ENCODE peak calls at places on chromosome 17, in four cellular contexts. O is A549, K is IMR-90, Y is K562. M is an unnamed sample.

GRCh38 chr17:17943281-17943984 is 28.8 kb downstream of the TOM1L2 start:
- DNase-seq in O (no peak), K (no peak), Y (no peak), M (no peak)

GRCh38 chr17:35438433-35438832 is 6.1 kb upstream of the SLFN12 start:
- DNase-seq in O (no peak), K (no peak), Y (no peak), M (no peak)

GRCh38 chr17:74016504-74016903 is 187.0 kb upstream of the RPL38 start:
- DNase-seq in O (no peak), K (no peak), Y (no peak), M (no peak)

GRCh38 chr17:57875109-57876022 is 25.5 kb upstream of the MRPS23 start:
- DNase-seq in O (peak), K (peak), Y (peak), M (no peak)

GRCh38 chr17:10025224-10025623 is 120.2 kb upstream of the RCVRN start:
- DNase-seq in O (no peak), K (no peak), Y (no peak), M (no peak)

GRCh38 chr17:50986989-50987660 is 121.0 kb upstream of the TOB1 start:
- DNase-seq in O (no peak), K (peak), Y (no peak), M (no peak)

GRCh38 chr17:31598921-31599571 is 207.6 kb downstream of the RAB11FIP4 start:
- DNase-seq in O (no peak), K (no peak), Y (no peak), M (no peak)

GRCh38 chr17:10171581-10171981 is 26.8 kb downstream of the GAS7 start:
- DNase-seq in O (no peak), K (peak), Y (no peak), M (no peak)

GRCh38 chr17:15892679-15893332 is 52.1 kb upstream of the ADORA2B start:
- DNase-seq in O (no peak), K (peak), Y (no peak), M (no peak)

GRCh38 chr17:50841949-50842354 is 6.6 kb downstream of the WFIKKN2 start:
- DNase-seq in O (peak), K (peak), Y (peak), M (no peak)

GRCh38 chr17:44595216-44595775 is 38.0 kb downstream of the FZD2 start:
- DNase-seq in O (no peak), K (no peak), Y (no peak), M (no peak)

GRCh38 chr17:4519361-4519788 is 20.7 kb downstream of the SPNS2 start:
- DNase-seq in O (no peak), K (no peak), Y (no peak), M (no peak)

GRCh38 chr17:64032081-64032480 is 11.6 kb upstream of the ICAM2 start:
- DNase-seq in O (no peak), K (peak), Y (no peak), M (no peak)

GRCh38 chr17:13480877-13481276 is 120.9 kb downstream of the HS3ST3A1 start:
- DNase-seq in O (no peak), K (no peak), Y (no peak), M (no peak)

GRCh38 chr17:75471207-75471606 is 14.8 kb downstream of the TMEM94 start:
- DNase-seq in O (no peak), K (no peak), Y (no peak), M (no peak)

GRCh38 chr17:50110591-50111349 is 15.6 kb downstream of the PDK2 start:
- DNase-seq in O (no peak), K (no peak), Y (no peak), M (no peak)

GRCh38 chr17:83084621-83085056 is 5.2 kb downstream of the METRNL start:
- DNase-seq in O (no peak), K (no peak), Y (no peak), M (no peak)

GRCh38 chr17:41865596-41865893 is 322 bp upstream of the KLHL11 start:
- DNase-seq in O (no peak), K (no peak), Y (no peak), M (peak)

GRCh38 chr17:72572604-72573491 is 452.0 kb downstream of the SOX9 start:
- DNase-seq in O (no peak), K (peak), Y (no peak), M (no peak)

GRCh38 chr17:61451538-61452300 is 503 bp upstream of the TBX4 start:
- DNase-seq in O (no peak), K (no peak), Y (no peak), M (no peak)

GRCh38 chr17:44794699-44795413 is 35.2 kb downstream of the GJC1 start:
- DNase-seq in O (peak), K (peak), Y (peak), M (no peak)

GRCh38 chr17:55588858-55589257 is 77.6 kb upstream of the SMIM36 start:
- DNase-seq in O (no peak), K (peak), Y (no peak), M (no peak)

GRCh38 chr17:73091410-73091769 is 1.1 kb downstream of the SLC39A11 start:
- DNase-seq in O (no peak), K (no peak), Y (no peak), M (no peak)

GRCh38 chr17:69945698-69946185 is 129.3 kb upstream of the KCNJ16 start:
- DNase-seq in O (no peak), K (peak), Y (no peak), M (no peak)

GRCh38 chr17:14864127-14864526 is 401.0 kb downstream of the PMP22 start:
- DNase-seq in O (no peak), K (no peak), Y (no peak), M (no peak)

GRCh38 chr17:55456307-55457240 is 34.9 kb upstream of the MMD start:
- DNase-seq in O (no peak), K (no peak), Y (no peak), M (no peak)

GRCh38 chr17:47262586-47262985 is 9.0 kb downstream of the ITGB3 start:
- DNase-seq in O (no peak), K (no peak), Y (no peak), M (no peak)

GRCh38 chr17:47267354-47267828 is 13.8 kb downstream of the ITGB3 start:
- DNase-seq in O (no peak), K (peak), Y (no peak), M (no peak)

GRCh38 chr17:47264171-47264570 is 10.5 kb downstream of the ITGB3 start:
- DNase-seq in O (no peak), K (no peak), Y (no peak), M (no peak)

GRCh38 chr17:47266782-47267181 is 13.2 kb downstream of the ITGB3 start:
- DNase-seq in O (no peak), K (peak), Y (no peak), M (no peak)

DNA sequence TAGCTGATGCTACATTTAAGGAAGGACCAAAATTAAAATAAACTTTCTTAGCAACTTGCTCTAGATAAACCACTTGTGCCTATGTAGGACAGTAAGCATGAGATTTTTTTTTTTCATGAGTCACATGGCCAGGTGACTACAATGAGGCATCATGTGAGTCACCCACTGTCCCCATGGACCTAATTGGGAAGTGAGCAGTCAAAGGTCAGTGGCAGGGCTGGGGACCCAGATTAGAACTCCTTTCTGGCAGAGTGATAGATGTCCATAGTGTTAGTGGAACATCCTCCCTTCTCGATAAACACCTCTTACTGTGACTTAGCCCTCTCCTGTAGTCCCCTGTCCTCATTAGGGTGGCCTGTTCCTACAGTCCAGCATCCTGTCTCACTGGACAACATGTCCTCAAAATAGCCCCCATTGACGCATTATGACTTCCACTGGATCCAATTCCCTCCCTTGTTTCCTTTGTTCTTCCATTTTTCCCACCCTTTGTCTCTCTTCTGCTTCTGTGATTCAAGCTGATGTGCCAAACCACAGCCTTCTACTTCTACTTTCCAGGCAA is 12.4 kb downstream of the ITGB3 start:
- DNase-seq in O (no peak), K (peak), Y (peak), M (no peak)
- TF ChIP-seq ELK1 in O (no peak), K (no peak), Y (no peak), M (no peak)

GRCh38 chr17:80182118-80182844 is 12.5 kb downstream of the CARD14 start:
- DNase-seq in O (no peak), K (no peak), Y (no peak), M (no peak)

GRCh38 chr17:80181431-80181830 is 11.6 kb downstream of the CARD14 start:
- DNase-seq in O (no peak), K (no peak), Y (no peak), M (no peak)

GRCh38 chr17:80177986-80178590 is 8.3 kb downstream of the CARD14 start:
- DNase-seq in O (no peak), K (no peak), Y (no peak), M (no peak)

GRCh38 chr17:80182845-80183223 is 13.0 kb downstream of the CARD14 start:
- DNase-seq in O (no peak), K (no peak), Y (no peak), M (no peak)

DNA sequence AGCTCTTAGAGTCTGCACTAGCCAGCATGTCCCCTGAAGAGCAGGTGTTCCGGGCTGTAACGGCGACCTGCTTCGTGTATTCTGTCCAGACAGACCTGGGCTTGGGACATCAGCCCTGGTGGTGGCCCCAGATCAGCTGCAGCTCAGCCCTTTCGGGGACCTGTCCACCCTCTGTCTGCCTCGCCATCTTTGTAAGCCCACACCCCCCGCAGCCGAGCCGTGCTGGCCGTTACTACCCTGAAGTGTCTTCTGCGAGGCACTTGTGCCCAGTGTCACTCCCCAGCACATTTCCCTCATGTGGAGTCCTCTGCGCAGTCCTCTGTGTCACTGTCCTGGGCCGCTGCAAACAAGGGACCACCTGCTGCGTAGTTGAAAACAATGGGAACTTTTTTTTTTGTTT is 10.4 kb downstream of the CARD14 start:
- DNase-seq in O (no peak), K (no peak), Y (no peak), M (no peak)
- TF ChIP-seq ELK1 in O (no peak), K (no peak), Y (no peak), M (no peak)

GRCh38 chr17:82078433-82078832 is 12.8 kb upstream of the DUS1L start:
- DNase-seq in O (no peak), K (no peak), Y (no peak), M (no peak)

GRCh38 chr17:82076785-82077591 is 11.4 kb upstream of the DUS1L start:
- DNase-seq in O (no peak), K (no peak), Y (peak), M (no peak)

GRCh38 chr17:82073446-82073845 is 7.8 kb upstream of the DUS1L start:
- DNase-seq in O (no peak), K (no peak), Y (no peak), M (no peak)

GRCh38 chr17:82077617-82078358 is 12.2 kb upstream of the DUS1L start:
- DNase-seq in O (no peak), K (no peak), Y (peak), M (no peak)

DNA sequence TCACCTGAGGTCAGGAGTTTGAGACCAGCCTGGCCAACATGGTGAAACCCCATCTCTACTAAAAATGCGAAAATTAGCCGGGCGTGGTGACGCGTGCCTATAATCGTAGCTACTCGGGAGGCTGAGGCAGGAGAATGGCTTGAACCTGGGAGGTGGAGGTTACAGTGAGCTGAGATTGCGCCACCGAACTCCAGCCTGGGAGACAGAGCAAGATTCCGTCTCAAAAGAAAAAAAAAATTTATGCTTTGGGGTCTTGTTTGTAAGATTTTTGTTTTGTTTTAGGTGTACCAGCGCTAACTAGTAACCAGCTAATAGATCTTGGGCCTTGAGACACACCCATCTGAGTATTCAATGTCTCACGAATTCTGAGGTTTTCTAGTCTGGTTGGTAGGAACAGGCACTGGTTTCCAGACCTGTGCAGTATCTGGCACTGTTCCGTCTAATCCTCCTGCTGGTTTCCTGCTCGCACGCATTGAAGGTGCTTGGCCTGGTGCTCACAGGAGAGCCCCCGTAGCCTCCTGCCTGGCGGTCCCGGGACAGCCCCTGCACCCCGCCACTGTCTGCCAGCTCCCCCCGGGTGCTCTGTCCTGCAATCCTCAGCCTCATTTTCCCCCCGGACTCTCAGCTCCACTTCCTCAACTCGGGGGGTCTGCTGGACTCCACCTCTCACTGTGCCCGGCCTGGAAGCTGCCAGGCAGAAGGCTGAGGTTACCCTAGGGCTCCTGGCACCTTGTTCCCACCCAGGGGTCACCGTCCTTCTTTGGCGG is 10.6 kb upstream of the DUS1L start:
- DNase-seq in O (no peak), K (no peak), Y (peak), M (no peak)
- TF ChIP-seq ELK1 in O (no peak), K (no peak), Y (no peak), M (no peak)

DNA sequence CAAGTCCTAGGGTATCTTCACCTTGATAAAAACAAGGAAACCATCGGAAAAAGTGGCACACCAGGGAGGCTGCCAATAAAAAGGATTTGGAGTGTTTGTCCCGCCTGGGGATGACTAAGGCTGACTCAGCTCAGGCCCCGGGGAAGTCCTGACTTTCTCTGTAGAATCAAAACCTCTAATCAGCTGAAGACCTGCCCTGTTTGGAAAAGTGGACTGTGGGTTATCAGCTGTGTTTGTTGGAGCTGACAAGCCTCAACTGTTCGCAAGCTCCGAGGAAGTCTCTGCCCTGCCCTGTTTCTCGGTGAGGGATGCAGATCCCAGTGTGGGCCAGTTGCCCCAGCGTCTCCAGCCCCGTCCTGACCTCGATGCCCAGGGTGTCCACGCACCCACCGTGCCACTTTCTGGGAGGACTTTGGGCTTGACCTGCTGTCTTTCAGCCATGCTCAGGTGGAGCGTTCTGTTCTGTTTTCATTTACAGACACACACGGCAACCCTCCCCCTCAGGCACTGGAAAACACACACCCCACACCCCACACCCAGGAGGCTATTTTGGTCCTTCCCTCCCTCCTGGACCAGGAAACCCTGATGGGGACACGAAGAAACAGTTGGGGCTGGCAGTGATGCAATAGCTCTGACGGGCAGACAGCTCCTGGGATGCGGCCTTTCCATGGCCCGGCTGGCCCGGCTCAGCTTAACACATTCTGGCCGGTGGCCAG is 27.6 kb upstream of the PITPNA start:
- DNase-seq in O (peak), K (peak), Y (peak), M (no peak)
- TF ChIP-seq ELK1 in O (no peak), K (no peak), Y (no peak), M (no peak)